ENCODE peak calls at places on chromosomes 13 and 19, in four cellular contexts. One of them, this sample, is unnamed.
A peak's percentile ranks its signal among the peaks of the same experiment; 100 is the strongest.

GRCh38 chr13:101530293-101530692 is 77.8 kb downstream of the ITGBL1 start:
- DNase-seq in stimulated activated CD8-positive, alpha-beta memory T cell treated with anti-CD3 and anti-CD28 coated beads, Interleukin-12 subunit alpha, Interleukin-12 subunit beta, amount 100 ng/mL, for 1 hour: no peak
- DNase-seq in NCI-H1105: no peak
- DNase-seq in substantia nigra: no peak
- DNase-seq in this sample: no peak

GRCh38 chr13:44425041-44425814 is 51.6 kb downstream of the SERP2 start:
- DNase-seq in stimulated activated CD8-positive, alpha-beta memory T cell treated with anti-CD3 and anti-CD28 coated beads, Interleukin-12 subunit alpha, Interleukin-12 subunit beta, amount 100 ng/mL, for 1 hour: no peak
- DNase-seq in NCI-H1105: no peak
- DNase-seq in substantia nigra: no peak
- DNase-seq in this sample: no peak

GRCh38 chr13:19984430-19985218 is 26.1 kb downstream of the ZMYM2 start:
- DNase-seq in stimulated activated CD8-positive, alpha-beta memory T cell treated with anti-CD3 and anti-CD28 coated beads, Interleukin-12 subunit alpha, Interleukin-12 subunit beta, amount 100 ng/mL, for 1 hour: no peak
- DNase-seq in NCI-H1105: no peak
- DNase-seq in substantia nigra: no peak
- DNase-seq in this sample: no peak

GRCh38 chr13:44305216-44305615 is 68.4 kb upstream of the SERP2 start:
- DNase-seq in stimulated activated CD8-positive, alpha-beta memory T cell treated with anti-CD3 and anti-CD28 coated beads, Interleukin-12 subunit alpha, Interleukin-12 subunit beta, amount 100 ng/mL, for 1 hour: no peak
- DNase-seq in NCI-H1105: no peak
- DNase-seq in substantia nigra: no peak
- DNase-seq in this sample: no peak

GRCh38 chr19:42528354-42529247 is at the start of gene CEACAM1:
- DNase-seq in stimulated activated CD8-positive, alpha-beta memory T cell treated with anti-CD3 and anti-CD28 coated beads, Interleukin-12 subunit alpha, Interleukin-12 subunit beta, amount 100 ng/mL, for 1 hour: peak; percentile 3
- DNase-seq in NCI-H1105: no peak
- DNase-seq in substantia nigra: no peak
- DNase-seq in this sample: peak; percentile 61

GRCh38 chr13:105979131-105979530 is 556.3 kb downstream of the EFNB2 start:
- DNase-seq in stimulated activated CD8-positive, alpha-beta memory T cell treated with anti-CD3 and anti-CD28 coated beads, Interleukin-12 subunit alpha, Interleukin-12 subunit beta, amount 100 ng/mL, for 1 hour: no peak
- DNase-seq in NCI-H1105: no peak
- DNase-seq in substantia nigra: no peak
- DNase-seq in this sample: no peak

GRCh38 chr19:1066748-1067340 is at the start of gene ARHGAP45:
- DNase-seq in stimulated activated CD8-positive, alpha-beta memory T cell treated with anti-CD3 and anti-CD28 coated beads, Interleukin-12 subunit alpha, Interleukin-12 subunit beta, amount 100 ng/mL, for 1 hour: peak; percentile 63
- DNase-seq in NCI-H1105: no peak
- DNase-seq in substantia nigra: no peak
- DNase-seq in this sample: peak; percentile 80

GRCh38 chr19:41218615-41219507 is at the start of gene AXL:
- DNase-seq in stimulated activated CD8-positive, alpha-beta memory T cell treated with anti-CD3 and anti-CD28 coated beads, Interleukin-12 subunit alpha, Interleukin-12 subunit beta, amount 100 ng/mL, for 1 hour: no peak
- DNase-seq in NCI-H1105: no peak
- DNase-seq in substantia nigra: peak; percentile 55
- DNase-seq in this sample: no peak

GRCh38 chr13:113573065-113573464 is 11.5 kb upstream of the TFDP1 start:
- DNase-seq in stimulated activated CD8-positive, alpha-beta memory T cell treated with anti-CD3 and anti-CD28 coated beads, Interleukin-12 subunit alpha, Interleukin-12 subunit beta, amount 100 ng/mL, for 1 hour: no peak
- DNase-seq in NCI-H1105: no peak
- DNase-seq in substantia nigra: no peak
- DNase-seq in this sample: no peak

GRCh38 chr19:45467456-45468158 is at the start of gene FOSB:
- DNase-seq in stimulated activated CD8-positive, alpha-beta memory T cell treated with anti-CD3 and anti-CD28 coated beads, Interleukin-12 subunit alpha, Interleukin-12 subunit beta, amount 100 ng/mL, for 1 hour: peak; percentile 93
- DNase-seq in NCI-H1105: peak; percentile 95
- DNase-seq in substantia nigra: peak; percentile 78
- DNase-seq in this sample: peak; percentile 93

GRCh38 chr19:37718357-37718756 is 1.2 kb downstream of the ZNF607 start:
- DNase-seq in stimulated activated CD8-positive, alpha-beta memory T cell treated with anti-CD3 and anti-CD28 coated beads, Interleukin-12 subunit alpha, Interleukin-12 subunit beta, amount 100 ng/mL, for 1 hour: no peak
- DNase-seq in NCI-H1105: no peak
- DNase-seq in substantia nigra: no peak
- DNase-seq in this sample: no peak

This sample was measured in NK-92 treated with Interleukin-12 subunit alpha and Interleukin-12 subunit beta, amount 100 ng/mL, for 24 hours.